ENCODE peak calls at places on chromosomes 5 and 9, in seven cellular contexts. K is K562; F is T-cell; N is T-helper 2 cell; J is HepG2; P is A549; W is activated CD4-positive, alpha-beta T cell treated with anti-CD3 and anti-CD28 coated beads for 24 hours. C is an unnamed sample.

GRCh38 chr5:34621280-34622045 is 34.7 kb upstream of the RAI14 start:
- DNase-seq in K (no peak), F (no peak), N (no peak), J (no peak), P (no peak), W (no peak), C (no peak)

GRCh38 chr5:91478096-91478495 is 95.0 kb upstream of the ARRDC3 start:
- DNase-seq in K (no peak), F (no peak), N (no peak), J (no peak), P (no peak), W (no peak), C (no peak)

GRCh38 chr9:81814794-81815464 is 113.3 kb upstream of the SPATA31D4 start:
- DNase-seq in K (no peak), F (no peak), N (no peak), J (no peak), P (no peak), W (no peak), C (no peak)

GRCh38 chr5:173727839-173728778 is 111.7 kb upstream of the BOD1 start:
- DNase-seq in K (no peak), F (no peak), N (no peak), J (peak), P (no peak), W (no peak), C (no peak)

GRCh38 chr9:124794902-124795491 is 18.1 kb downstream of the OLFML2A start:
- DNase-seq in K (peak), F (no peak), N (no peak), J (peak), P (peak), W (no peak), C (no peak)

GRCh38 chr9:4397917-4398316 is 92.4 kb upstream of the SLC1A1 start:
- DNase-seq in K (no peak), F (no peak), N (no peak), J (no peak), P (no peak), W (no peak), C (no peak)

GRCh38 chr5:532521-533242 is 8.4 kb upstream of the SLC9A3 start:
- DNase-seq in K (no peak), F (no peak), N (no peak), J (peak), P (no peak), W (no peak), C (no peak)

GRCh38 chr9:90331826-90332575 is 310.6 kb downstream of the DIRAS2 start:
- DNase-seq in K (no peak), F (no peak), N (no peak), J (no peak), P (peak), W (no peak), C (no peak)

GRCh38 chr9:87898151-87898550 is 15.5 kb downstream of the SPATA31E1 start:
- DNase-seq in K (no peak), F (no peak), N (no peak), J (no peak), P (no peak), W (no peak), C (no peak)

GRCh38 chr5:149667084-149667826 is 62.9 kb upstream of the PPARGC1B start:
- DNase-seq in K (peak), F (no peak), N (no peak), J (peak), P (peak), W (no peak), C (no peak)

GRCh38 chr5:96516631-96517071 is 83.6 kb upstream of the PCSK1 start:
- DNase-seq in K (no peak), F (no peak), N (no peak), J (no peak), P (no peak), W (no peak), C (no peak)

GRCh38 chr5:161096006-161096405 is 244.0 kb upstream of the ATP10B start:
- DNase-seq in K (no peak), F (no peak), N (no peak), J (peak), P (no peak), W (no peak), C (no peak)

GRCh38 chr5:71586052-71586940 is 844 bp upstream of the MCCC2 start:
- DNase-seq in K (peak), F (no peak), N (no peak), J (peak), P (peak), W (no peak), C (no peak)

GRCh38 chr9:116641292-116642059 is 45.6 kb upstream of the TRIM32 start:
- DNase-seq in K (no peak), F (no peak), N (no peak), J (no peak), P (no peak), W (no peak), C (no peak)

GRCh38 chr9:107430071-107430470 is 59.5 kb downstream of the KLF4 start:
- DNase-seq in K (no peak), F (no peak), N (no peak), J (no peak), P (no peak), W (no peak), C (no peak)

GRCh38 chr5:134509308-134510040 is 16.0 kb upstream of the JADE2 start:
- DNase-seq in K (no peak), F (no peak), N (no peak), J (peak), P (peak), W (no peak), C (no peak)

GRCh38 chr5:169020102-169020501 is 280.8 kb downstream of the SLIT3 start:
- DNase-seq in K (no peak), F (no peak), N (no peak), J (no peak), P (peak), W (no peak), C (no peak)

GRCh38 chr5:38467353-38468040 is 88.9 kb downstream of the LIFR start:
- DNase-seq in K (no peak), F (no peak), N (no peak), J (no peak), P (no peak), W (no peak), C (no peak)

GRCh38 chr9:129234491-129234890 is 56.4 kb upstream of the IER5L start:
- DNase-seq in K (no peak), F (no peak), N (no peak), J (no peak), P (no peak), W (no peak), C (no peak)

GRCh38 chr9:110802416-110803035 is 133.9 kb downstream of the MUSK start:
- DNase-seq in K (no peak), F (no peak), N (no peak), J (no peak), P (peak), W (no peak), C (no peak)

GRCh38 chr9:106535439-106535838 is 327.5 kb upstream of the ZNF462 start:
- DNase-seq in K (no peak), F (no peak), N (no peak), J (no peak), P (no peak), W (no peak), C (no peak)

GRCh38 chr5:74542477-74542876 is 98.1 kb downstream of the ENC1 start:
- DNase-seq in K (no peak), F (no peak), N (no peak), J (no peak), P (peak), W (no peak), C (no peak)